ENCODE peak calls at places on chromosomes 6 and 20, in nine cellular contexts. A is aorta; E is iPS DF 6.9; U is CD4-positive, alpha-beta memory T cell; M is fibroblast of the aortic adventitia; C is heart right ventricle; O is astrocyte of the spinal cord; H is cardiac fibroblast; R is GM23248. K is an unnamed sample.
A peak's percentile ranks its signal among the peaks of the same experiment; 100 is the strongest.

GRCh38 chr20:44287272-44288097 is 23.5 kb downstream of the FITM2 start:
- DNase-seq in A (no peak), E (no peak), U (no peak), M (peak; percentile 9), C (peak; percentile 47), O (no peak), H (peak; percentile 36), R (no peak), K (no peak)

GRCh38 chr6:138485586-138486248 is 13.6 kb downstream of the NHSL1 start:
- DNase-seq in A (no peak), E (no peak), U (no peak), M (no peak), C (no peak), O (no peak), H (no peak), R (no peak), K (no peak)

GRCh38 chr20:44052166-44052565 is 134.8 kb downstream of the JPH2 start:
- DNase-seq in A (peak; percentile 16), E (no peak), U (no peak), M (no peak), C (no peak), O (no peak), H (no peak), R (no peak), K (no peak)

GRCh38 chr20:4040283-4041179 is 25.2 kb upstream of the RNF24 start:
- DNase-seq in A (no peak), E (no peak), U (no peak), M (peak; percentile 61), C (no peak), O (peak; percentile 6), H (no peak), R (no peak), K (no peak)

GRCh38 chr20:49700411-49701185 is 13.1 kb downstream of the B4GALT5 start:
- DNase-seq in A (no peak), E (no peak), U (no peak), M (peak; percentile 85), C (no peak), O (peak; percentile 75), H (peak; percentile 89), R (peak; percentile 92), K (no peak)

GRCh38 chr6:132768051-132768517 is 10.4 kb upstream of the VNN2 start:
- DNase-seq in A (peak; percentile 64), E (peak; percentile 47), U (no peak), M (no peak), C (peak; percentile 25), O (no peak), H (peak; percentile 46), R (peak; percentile 27), K (peak; percentile 4)

GRCh38 chr20:19552144-19552895 is 205.7 kb upstream of the RIN2 start:
- DNase-seq in A (peak; percentile 72), E (peak; percentile 33), U (no peak), M (no peak), C (peak; percentile 8), O (no peak), H (peak; percentile 18), R (no peak), K (no peak)

GRCh38 chr20:20743511-20744169 is 31.2 kb upstream of the RALGAPA2 start:
- DNase-seq in A (peak; percentile 73), E (no peak), U (no peak), M (peak; percentile 24), C (peak; percentile 70), O (peak; percentile 14), H (no peak), R (no peak), K (no peak)

GRCh38 chr20:22921595-22922421 is 113.3 kb upstream of the SSTR4 start:
- DNase-seq in A (no peak), E (no peak), U (no peak), M (peak; percentile 82), C (no peak), O (peak; percentile 38), H (peak; percentile 74), R (peak; percentile 75), K (no peak)

GRCh38 chr6:84926171-84926570 is 161.8 kb upstream of the TBX18 start:
- DNase-seq in A (no peak), E (no peak), U (no peak), M (no peak), C (no peak), O (no peak), H (peak; percentile 55), R (no peak), K (no peak)

GRCh38 chr6:52511572-52512151 is 65.2 kb downstream of the TRAM2 start:
- DNase-seq in A (no peak), E (no peak), U (no peak), M (peak; percentile 67), C (no peak), O (no peak), H (peak; percentile 78), R (peak; percentile 75), K (no peak)

GRCh38 chr20:46963758-46964181 is 69.1 kb downstream of the EYA2 start:
- DNase-seq in A (no peak), E (no peak), U (no peak), M (peak; percentile 38), C (no peak), O (no peak), H (no peak), R (no peak), K (no peak)

GRCh38 chr20:46965124-46965455 is 70.4 kb downstream of the EYA2 start:
- DNase-seq in A (no peak), E (no peak), U (no peak), M (no peak), C (no peak), O (no peak), H (no peak), R (no peak), K (no peak)

GRCh38 chr20:46962452-46963195 is 68.0 kb downstream of the EYA2 start:
- DNase-seq in A (no peak), E (no peak), U (no peak), M (no peak), C (no peak), O (no peak), H (no peak), R (peak; percentile 10), K (no peak)

GRCh38 chr20:46964299-46965123 is 69.9 kb downstream of the EYA2 start:
- DNase-seq in A (no peak), E (no peak), U (no peak), M (no peak), C (no peak), O (no peak), H (no peak), R (no peak), K (no peak)

GRCh38 chr20:46963196-46963529 is 68.5 kb downstream of the EYA2 start:
- DNase-seq in A (no peak), E (no peak), U (no peak), M (no peak), C (no peak), O (no peak), H (no peak), R (no peak), K (no peak)
- H3K4me3 ChIP-seq in A (no peak overlapping the region), E (no peak overlapping the region), U (no peak overlapping the region), M (no peak overlapping the region), C (no peak overlapping the region), O (no peak overlapping the region), H (no peak overlapping the region), R (no peak overlapping the region), K (no peak overlapping the region)

DNA sequence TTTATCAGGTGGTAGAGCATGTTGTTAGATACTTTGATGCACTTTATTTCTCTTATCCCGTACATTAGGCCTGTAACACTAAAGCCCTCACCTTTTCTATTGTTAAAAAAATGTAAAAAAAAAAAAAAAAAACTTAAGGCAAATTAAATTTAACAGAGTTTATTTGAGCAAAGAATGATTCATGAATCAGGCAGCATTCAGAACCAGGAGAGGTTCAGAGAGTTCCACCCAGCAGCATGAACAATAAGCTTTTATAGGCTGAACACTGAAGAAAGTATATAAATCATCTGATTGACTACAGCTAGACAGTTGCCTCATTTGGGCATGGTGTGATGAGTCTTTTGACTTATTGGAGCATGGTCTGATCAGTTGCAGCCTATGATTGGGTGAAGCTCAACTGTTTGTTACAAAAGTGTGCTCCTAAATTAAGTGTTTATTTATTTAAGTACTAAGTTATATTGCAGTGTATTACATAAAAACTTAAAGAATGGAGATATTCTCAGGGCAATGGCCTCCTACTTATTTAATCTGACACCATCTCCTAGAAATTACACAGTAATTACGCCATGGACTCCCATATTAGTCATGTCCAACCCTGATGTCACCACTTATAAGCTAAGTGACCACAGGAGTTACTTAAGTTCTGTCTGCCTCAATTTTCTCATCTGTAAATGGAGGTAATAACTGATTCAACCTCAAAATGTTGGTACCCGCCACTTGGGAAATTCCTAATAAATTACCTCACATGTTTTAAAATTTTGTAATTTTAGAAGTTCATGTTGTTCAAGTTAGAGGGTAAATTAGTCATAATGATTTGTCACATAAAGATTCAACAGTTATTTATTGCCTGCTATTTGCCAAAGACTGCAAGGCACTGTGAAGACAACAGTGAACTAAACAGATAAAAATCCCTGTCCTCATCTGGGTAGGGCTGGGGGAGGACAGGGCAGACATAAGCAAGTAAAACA is 15.1 kb upstream of the ROS1 start:
- DNase-seq in A (no peak), E (no peak), U (no peak), M (peak; percentile 78), C (no peak), O (peak; percentile 87), H (peak; percentile 98), R (peak; percentile 98), K (no peak)
- H3K4me3 ChIP-seq in A (no peak overlapping the region), E (no peak overlapping the region), U (no peak overlapping the region), M (no peak overlapping the region), C (no peak overlapping the region), O (no peak overlapping the region), H (peak overlapping the region; percentile 13), R (peak overlapping the region; percentile 15), K (no peak overlapping the region)

DNA sequence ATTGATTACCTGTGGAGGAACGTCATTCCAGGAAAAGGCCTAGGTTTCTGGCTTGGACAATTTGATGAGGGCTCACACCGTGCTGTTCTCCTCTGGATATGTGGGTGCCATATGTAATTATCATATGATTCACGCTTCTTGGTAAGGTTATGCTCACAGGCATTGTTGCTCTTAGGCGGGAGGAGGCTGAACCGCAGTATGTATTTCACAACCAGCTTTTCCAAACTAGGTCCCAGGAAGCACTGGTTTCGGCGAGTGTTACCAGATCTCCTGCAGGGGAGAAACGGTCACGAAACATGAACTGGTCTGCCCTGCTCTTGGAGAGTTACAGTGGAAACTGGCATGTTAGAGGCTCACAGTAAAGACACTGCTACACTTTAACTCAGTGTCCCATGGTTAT is 793 bp upstream of the FAM50B start:
- DNase-seq in A (no peak), E (no peak), U (no peak), M (no peak), C (no peak), O (peak; percentile 6), H (peak; percentile 36), R (peak; percentile 85), K (no peak)
- H3K4me3 ChIP-seq in A (no peak overlapping the region), E (peak overlapping the region; percentile 50), U (peak overlapping the region; percentile 0), M (no peak overlapping the region), C (peak overlapping the region; percentile 26), O (no peak overlapping the region), H (peak overlapping the region; percentile 49), R (peak overlapping the region; percentile 63), K (no peak overlapping the region)

DNA sequence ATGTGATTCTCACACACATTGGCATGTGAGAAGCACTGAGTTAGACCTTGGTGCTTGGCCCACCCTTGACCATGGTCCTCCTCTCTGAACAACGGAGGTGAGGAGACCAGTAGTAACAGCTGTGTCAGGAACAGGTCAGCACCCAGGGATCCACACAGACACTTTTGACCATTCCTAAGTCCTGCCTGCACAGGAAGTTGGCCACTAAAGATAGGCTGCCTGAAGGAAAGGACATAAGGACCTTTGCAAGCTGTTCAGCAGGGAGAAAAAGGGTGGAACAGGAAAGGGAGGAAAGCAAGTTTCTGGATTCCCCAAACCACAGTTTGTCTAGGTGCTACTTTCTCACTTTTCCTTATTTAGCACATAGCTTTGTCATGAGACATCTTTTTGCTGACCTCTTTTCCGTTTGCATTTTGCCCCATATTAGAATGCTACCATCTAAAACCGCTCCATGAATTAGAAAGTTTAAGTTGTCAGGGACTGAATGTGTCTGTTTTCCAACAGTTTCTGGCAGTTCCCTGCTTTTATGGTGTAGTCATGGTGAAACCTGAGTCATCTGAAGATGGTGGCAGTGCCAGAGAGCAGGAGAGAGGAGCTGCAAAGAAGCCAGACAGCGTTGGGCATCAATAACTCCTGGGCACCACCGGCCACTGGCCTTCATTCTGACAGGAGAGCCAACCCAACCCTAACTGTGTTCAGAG is 1.1 kb upstream of the CD109 start:
- DNase-seq in A (no peak), E (no peak), U (no peak), M (peak; percentile 72), C (no peak), O (peak; percentile 73), H (peak; percentile 63), R (peak; percentile 88), K (no peak)
- H3K4me3 ChIP-seq in A (peak overlapping the region; percentile 68), E (no peak overlapping the region), U (no peak overlapping the region), M (peak overlapping the region; percentile 26), C (no peak overlapping the region), O (peak overlapping the region; percentile 53), H (no peak overlapping the region), R (peak overlapping the region; percentile 91), K (no peak overlapping the region)

K was measured in Jurkat, Clone E6-1.